ENCODE peak calls at places on chromosome 15, in nine cellular contexts. G, U, K, P, A, X, N, W and V are unnamed samples.

GRCh38 chr15:91559066-91559465 is 294.4 kb upstream of the SLCO3A1 start:
- DNase-seq in G (no peak), U (no peak), K (no peak), P (no peak), A (no peak), X (no peak), N (no peak), W (no peak), V (no peak)

GRCh38 chr15:70902105-70902504 is 9.5 kb downstream of the LRRC49 start:
- DNase-seq in G (no peak), U (peak; percentile 54), K (no peak), P (no peak), A (peak; percentile 97), X (peak; percentile 88), N (no peak), W (no peak), V (no peak)

GRCh38 chr15:70113304-70113700 is 15.6 kb upstream of the TLE3 start:
- DNase-seq in G (no peak), U (no peak), K (no peak), P (no peak), A (no peak), X (no peak), N (no peak), W (no peak), V (no peak)

GRCh38 chr15:64549860-64550259 is 89.5 kb downstream of the ZNF609 start:
- DNase-seq in G (no peak), U (no peak), K (no peak), P (no peak), A (no peak), X (no peak), N (no peak), W (no peak), V (no peak)

GRCh38 chr15:33068007-33068441 is 126.5 kb downstream of the FMN1 start:
- DNase-seq in G (no peak), U (peak; percentile 22), K (no peak), P (no peak), A (peak; percentile 44), X (peak; percentile 39), N (no peak), W (no peak), V (no peak)

GRCh38 chr15:64600794-64601193 is 140.4 kb downstream of the ZNF609 start:
- DNase-seq in G (no peak), U (no peak), K (no peak), P (no peak), A (no peak), X (no peak), N (no peak), W (no peak), V (no peak)

GRCh38 chr15:27454281-27455060 is 483.5 kb downstream of the GABRG3 start:
- DNase-seq in G (no peak), U (no peak), K (no peak), P (no peak), A (peak; percentile 92), X (peak; percentile 92), N (no peak), W (no peak), V (no peak)

GRCh38 chr15:65377105-65377975 is 462 bp downstream of the IGDCC3 start:
- DNase-seq in G (no peak), U (no peak), K (no peak), P (no peak), A (no peak), X (peak; percentile 20), N (no peak), W (no peak), V (peak; percentile 37)

GRCh38 chr15:73765778-73766177 is 12.6 kb upstream of the INSYN1 start:
- DNase-seq in G (no peak), U (no peak), K (no peak), P (no peak), A (no peak), X (no peak), N (no peak), W (no peak), V (no peak)

GRCh38 chr15:89472785-89473256 is 23.6 kb downstream of the RHCG start:
- DNase-seq in G (no peak), U (no peak), K (no peak), P (peak; percentile 53), A (peak; percentile 49), X (peak; percentile 37), N (peak; percentile 64), W (no peak), V (peak; percentile 59)

GRCh38 chr15:66702770-66703539 is 919 bp downstream of the SMAD6 start:
- DNase-seq in G (no peak), U (no peak), K (no peak), P (no peak), A (no peak), X (no peak), N (peak; percentile 24), W (no peak), V (no peak)

GRCh38 chr15:94322141-94322540 is 90.8 kb downstream of the MCTP2 start:
- DNase-seq in G (no peak), U (no peak), K (no peak), P (no peak), A (no peak), X (no peak), N (no peak), W (no peak), V (no peak)

GRCh38 chr15:70469651-70470555 is 293.5 kb downstream of the UACA start:
- DNase-seq in G (no peak), U (no peak), K (no peak), P (peak; percentile 30), A (no peak), X (no peak), N (no peak), W (no peak), V (no peak)

GRCh38 chr15:57235865-57236264 is 140.4 kb upstream of the CGNL1 start:
- DNase-seq in G (no peak), U (peak; percentile 63), K (no peak), P (peak; percentile 80), A (no peak), X (peak; percentile 66), N (no peak), W (no peak), V (no peak)

GRCh38 chr15:37035349-37035748 is 65.0 kb downstream of the MEIS2 start:
- DNase-seq in G (no peak), U (no peak), K (no peak), P (no peak), A (no peak), X (no peak), N (no peak), W (no peak), V (no peak)

GRCh38 chr15:101431301-101431700 is 58.2 kb downstream of the PCSK6 start:
- DNase-seq in G (no peak), U (no peak), K (no peak), P (no peak), A (no peak), X (no peak), N (no peak), W (no peak), V (no peak)

GRCh38 chr15:83158393-83158792 is 49.2 kb downstream of the HDGFL3 start:
- DNase-seq in G (no peak), U (no peak), K (no peak), P (no peak), A (peak; percentile 72), X (no peak), N (no peak), W (no peak), V (no peak)

GRCh38 chr15:42494998-42495360 is 455 bp upstream of the SNAP23 start:
- DNase-seq in G (no peak), U (peak; percentile 45), K (no peak), P (no peak), A (peak; percentile 76), X (no peak), N (no peak), W (no peak), V (peak; percentile 61)

GRCh38 chr15:64152507-64153387 is 1.2 kb downstream of the SNX22 start:
- DNase-seq in G (no peak), U (no peak), K (no peak), P (no peak), A (no peak), X (no peak), N (peak; percentile 73), W (no peak), V (no peak)

GRCh38 chr15:93040288-93041158 is 48.5 kb downstream of the RGMA start:
- DNase-seq in G (no peak), U (no peak), K (peak; percentile 10), P (no peak), A (no peak), X (no peak), N (no peak), W (no peak), V (no peak)